ENCODE peak calls at places on chromosomes 16 and 17, in six cellular contexts. L is HEK293T; T is endothelial cell; M is LHCN-M2; X is RWPE1; Y is stimulated activated CD4-positive, alpha-beta T cell treated with anti-CD3 and anti-CD28 coated beads, Interleukin-1b, Interleukin-23, amount 100 ng/mL, for 1 hour. W is an unnamed sample.

GRCh38 chr17:58741121-58741625 is 14.5 kb upstream of the PPM1E start:
- DNase-seq in L (no peak), T (no peak), M (no peak), X (peak; percentile 86), Y (no peak), W (peak; percentile 97)

GRCh38 chr16:54353097-54353496 is 66.5 kb upstream of the IRX3 start:
- DNase-seq in L (no peak), T (no peak), M (no peak), X (no peak), Y (no peak), W (no peak)

GRCh38 chr16:3961449-3961849 is 80.9 kb upstream of the CREBBP start:
- DNase-seq in L (peak; percentile 47), T (no peak), M (no peak), X (no peak), Y (no peak), W (no peak)

GRCh38 chr17:41762841-41763240 is 23.7 kb downstream of the JUP start:
- DNase-seq in L (no peak), T (no peak), M (no peak), X (no peak), Y (no peak), W (no peak)

GRCh38 chr17:7196651-7197050 is 17.5 kb upstream of the ASGR1 start:
- DNase-seq in L (no peak), T (no peak), M (no peak), X (no peak), Y (no peak), W (no peak)

GRCh38 chr17:41777579-41778188 is 8.8 kb downstream of the JUP start:
- DNase-seq in L (peak; percentile 42), T (no peak), M (peak; percentile 94), X (peak; percentile 58), Y (no peak), W (peak; percentile 56)

GRCh38 chr17:79126139-79126538 is 51.5 kb downstream of the ENGASE start:
- DNase-seq in L (no peak), T (no peak), M (no peak), X (no peak), Y (no peak), W (no peak)

GRCh38 chr17:39244016-39244599 is 18.4 kb upstream of the STAC2 start:
- DNase-seq in L (no peak), T (no peak), M (no peak), X (no peak), Y (no peak), W (no peak)

GRCh38 chr17:13593757-13594156 is 8.0 kb downstream of the HS3ST3A1 start:
- DNase-seq in L (no peak), T (no peak), M (no peak), X (no peak), Y (no peak), W (no peak)

GRCh38 chr17:76354747-76355310 is 1.1 kb upstream of the PRPSAP1 start:
- DNase-seq in L (no peak), T (no peak), M (no peak), X (no peak), Y (no peak), W (no peak)

GRCh38 chr17:40615295-40615988 is 32.2 kb downstream of the SMARCE1 start:
- DNase-seq in L (peak; percentile 58), T (peak; percentile 52), M (peak; percentile 17), X (peak; percentile 55), Y (no peak), W (peak; percentile 50)

GRCh38 chr17:41421116-41421515 is 3.3 kb downstream of the KRT37 start:
- DNase-seq in L (no peak), T (no peak), M (no peak), X (peak; percentile 70), Y (no peak), W (peak; percentile 91)

GRCh38 chr17:82531431-82531881 is 11.9 kb downstream of the FOXK2 start:
- DNase-seq in L (no peak), T (no peak), M (peak; percentile 61), X (no peak), Y (no peak), W (peak; percentile 85)

GRCh38 chr17:34254146-34254545 is 939 bp upstream of the CCL2 start:
- DNase-seq in L (no peak), T (no peak), M (no peak), X (no peak), Y (no peak), W (peak; percentile 7)